ENCODE peak calls at places on chromosomes 5 and 9, in five cellular contexts. L is Caco-2, Q is heart left ventricle, B is NB4, D is right cardiac atrium. E is an unnamed sample.

GRCh38 chr9:127756233-127756632 is 21.1 kb upstream of the TOR2A start:
- DNase-seq in L (no peak), Q (no peak), B (no peak), D (no peak), E (no peak)

GRCh38 chr5:140362875-140363630 is 3.1 kb downstream of the SLC4A9 start:
- DNase-seq in L (peak; percentile 75), Q (peak; percentile 91), B (peak; percentile 78), D (peak; percentile 79), E (peak; percentile 79)

GRCh38 chr9:20447291-20447690 is 175.0 kb downstream of the MLLT3 start:
- DNase-seq in L (no peak), Q (no peak), B (no peak), D (no peak), E (no peak)

GRCh38 chr9:84442712-84443111 is 102.2 kb upstream of the SLC28A3 start:
- DNase-seq in L (no peak), Q (no peak), B (no peak), D (no peak), E (no peak)

GRCh38 chr9:18985464-18985951 is 47.5 kb downstream of the SAXO1 start:
- DNase-seq in L (no peak), Q (no peak), B (no peak), D (no peak), E (no peak)

GRCh38 chr5:120293796-120294195 is 170.3 kb upstream of the PRR16 start:
- DNase-seq in L (no peak), Q (no peak), B (no peak), D (no peak), E (no peak)

GRCh38 chr5:178282391-178282790 is 49.8 kb upstream of the PHYKPL start:
- DNase-seq in L (no peak), Q (no peak), B (peak; percentile 15), D (no peak), E (no peak)

GRCh38 chr5:23507278-23507685 is at the start of gene PRDM9:
- DNase-seq in L (no peak), Q (peak; percentile 79), B (no peak), D (peak; percentile 84), E (peak; percentile 31)

GRCh38 chr5:180632768-180633167 is 16.6 kb downstream of the FLT4 start:
- DNase-seq in L (no peak), Q (peak; percentile 64), B (peak; percentile 84), D (no peak), E (no peak)

GRCh38 chr5:142215915-142216681 is 107.5 kb downstream of the NDFIP1 start:
- DNase-seq in L (peak; percentile 66), Q (peak; percentile 70), B (peak; percentile 12), D (peak; percentile 75), E (peak; percentile 87)

GRCh38 chr9:115213777-115214428 is 95.9 kb upstream of the TNC start:
- DNase-seq in L (peak; percentile 29), Q (no peak), B (no peak), D (no peak), E (peak; percentile 58)

GRCh38 chr5:132500931-132501628 is 10.5 kb upstream of the IRF1 start:
- DNase-seq in L (peak; percentile 70), Q (peak; percentile 77), B (peak; percentile 91), D (peak; percentile 55), E (peak; percentile 75)

GRCh38 chr5:74667396-74667795 is 17.6 kb upstream of the HEXB start:
- DNase-seq in L (no peak), Q (no peak), B (no peak), D (no peak), E (no peak)

GRCh38 chr5:78888580-78889187 is 96.4 kb downstream of the ARSB start:
- DNase-seq in L (no peak), Q (no peak), B (peak; percentile 14), D (peak; percentile 24), E (no peak)

GRCh38 chr5:107894361-107894760 is 223.6 kb upstream of the EFNA5 start:
- DNase-seq in L (no peak), Q (no peak), B (no peak), D (no peak), E (no peak)

GRCh38 chr5:61162832-61163567 is 732 bp upstream of the SMIM15 start:
- DNase-seq in L (peak; percentile 3), Q (no peak), B (no peak), D (peak; percentile 15), E (peak; percentile 43)

GRCh38 chr5:81080809-81081460 is 120.8 kb downstream of the RASGRF2 start:
- DNase-seq in L (no peak), Q (no peak), B (no peak), D (no peak), E (no peak)

GRCh38 chr9:108142504-108143201 is 653.1 kb upstream of the KLF4 start:
- DNase-seq in L (no peak), Q (peak; percentile 80), B (no peak), D (peak; percentile 91), E (no peak)

GRCh38 chr9:99635032-99635431 is 186.7 kb upstream of the NR4A3 start:
- DNase-seq in L (no peak), Q (no peak), B (no peak), D (no peak), E (no peak)

GRCh38 chr5:862367-863243 is 11.8 kb upstream of the ZDHHC11 start:
- DNase-seq in L (no peak), Q (no peak), B (no peak), D (no peak), E (no peak)

DNA sequence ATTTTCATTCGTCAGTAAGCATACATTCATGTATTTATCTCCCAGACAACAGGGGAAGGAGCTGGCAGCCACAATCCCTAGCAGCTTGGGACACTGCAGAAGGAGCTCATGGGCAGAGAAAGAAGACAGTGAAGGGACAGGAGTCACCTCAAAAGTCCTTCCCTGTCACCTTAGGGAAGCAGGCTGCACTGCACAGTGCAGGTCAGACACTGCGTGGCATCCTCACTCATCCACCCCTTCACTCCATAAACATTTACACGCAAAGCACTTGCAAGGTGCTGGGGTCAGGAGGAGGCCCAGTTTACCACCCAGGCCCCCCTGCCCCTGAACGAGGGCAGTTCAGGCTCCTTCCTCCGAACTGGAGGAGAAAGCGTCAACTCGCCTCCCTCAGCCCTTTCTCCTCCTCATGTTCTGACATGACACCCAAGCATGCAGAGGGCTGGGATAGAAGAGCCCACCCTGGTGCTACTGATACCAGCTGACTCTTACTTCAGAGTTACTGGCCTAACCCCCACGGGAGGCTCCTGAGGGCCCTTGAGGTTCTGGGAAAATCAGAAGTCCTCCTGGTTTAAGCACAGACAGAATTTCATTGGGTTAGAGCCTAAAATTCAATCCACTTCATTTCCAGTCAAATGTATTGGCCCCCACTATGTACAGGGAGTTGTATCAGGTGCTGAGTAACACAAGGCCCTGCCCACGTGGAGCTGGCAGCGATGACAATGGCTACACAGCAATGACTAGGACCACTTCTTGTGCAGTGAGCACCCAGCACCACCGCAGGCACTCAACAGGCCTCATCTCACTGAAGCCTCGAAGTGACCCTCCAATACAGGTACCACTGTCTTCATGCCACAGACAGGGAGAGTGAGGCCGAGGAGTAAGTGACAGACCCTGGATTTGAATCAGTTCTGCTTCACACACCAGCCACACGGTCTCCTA is 70.4 kb downstream of the RAPGEF1 start:
- DNase-seq in L (no peak), Q (no peak), B (no peak), D (no peak), E (no peak)
- H3K4me3 ChIP-seq in L (no peak overlapping the region), Q (no peak overlapping the region), B (no peak overlapping the region), D (no peak overlapping the region), E (no peak overlapping the region)

DNA sequence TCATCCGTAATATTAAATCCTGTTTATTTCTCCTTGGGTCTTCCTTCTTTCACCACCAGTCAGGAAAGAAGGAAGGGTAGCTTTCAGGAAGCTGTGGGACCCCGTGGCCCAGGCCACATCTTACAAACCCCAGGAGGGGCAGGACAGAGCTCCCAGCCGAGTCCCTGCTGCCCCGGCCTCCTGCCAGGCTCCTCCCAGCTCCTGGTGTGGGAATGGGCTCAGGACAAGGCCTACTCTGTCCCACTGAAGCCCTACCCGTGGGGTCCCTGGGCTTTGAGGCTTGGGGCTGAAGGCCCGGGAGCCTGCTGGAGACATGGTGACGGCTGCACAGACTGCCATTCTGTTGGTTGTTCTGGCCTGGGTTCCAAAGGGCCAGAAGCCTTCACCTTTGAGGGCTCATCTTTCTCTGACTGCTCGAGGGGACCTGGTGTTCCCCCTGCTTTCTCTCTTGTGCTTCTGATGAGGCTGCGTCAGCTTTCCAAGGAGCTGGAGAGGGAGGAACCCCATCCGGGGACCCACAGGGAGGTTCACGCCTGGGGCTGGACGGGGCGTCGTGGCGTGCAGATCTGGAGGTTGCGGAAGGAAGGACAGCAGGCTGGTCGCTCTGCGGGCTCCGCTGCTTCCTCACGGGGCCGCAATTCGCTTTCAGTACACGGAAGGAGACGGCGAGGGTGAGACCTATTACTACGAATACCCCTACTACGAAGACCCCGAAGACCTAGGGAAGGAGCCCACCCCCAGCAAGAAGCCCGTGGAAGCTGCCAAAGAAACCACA is 86.6 kb downstream of the COL5A1 start:
- DNase-seq in L (no peak), Q (no peak), B (no peak), D (no peak), E (no peak)
- H3K4me3 ChIP-seq in L (no peak overlapping the region), Q (no peak overlapping the region), B (no peak overlapping the region), D (no peak overlapping the region), E (no peak overlapping the region)

DNA sequence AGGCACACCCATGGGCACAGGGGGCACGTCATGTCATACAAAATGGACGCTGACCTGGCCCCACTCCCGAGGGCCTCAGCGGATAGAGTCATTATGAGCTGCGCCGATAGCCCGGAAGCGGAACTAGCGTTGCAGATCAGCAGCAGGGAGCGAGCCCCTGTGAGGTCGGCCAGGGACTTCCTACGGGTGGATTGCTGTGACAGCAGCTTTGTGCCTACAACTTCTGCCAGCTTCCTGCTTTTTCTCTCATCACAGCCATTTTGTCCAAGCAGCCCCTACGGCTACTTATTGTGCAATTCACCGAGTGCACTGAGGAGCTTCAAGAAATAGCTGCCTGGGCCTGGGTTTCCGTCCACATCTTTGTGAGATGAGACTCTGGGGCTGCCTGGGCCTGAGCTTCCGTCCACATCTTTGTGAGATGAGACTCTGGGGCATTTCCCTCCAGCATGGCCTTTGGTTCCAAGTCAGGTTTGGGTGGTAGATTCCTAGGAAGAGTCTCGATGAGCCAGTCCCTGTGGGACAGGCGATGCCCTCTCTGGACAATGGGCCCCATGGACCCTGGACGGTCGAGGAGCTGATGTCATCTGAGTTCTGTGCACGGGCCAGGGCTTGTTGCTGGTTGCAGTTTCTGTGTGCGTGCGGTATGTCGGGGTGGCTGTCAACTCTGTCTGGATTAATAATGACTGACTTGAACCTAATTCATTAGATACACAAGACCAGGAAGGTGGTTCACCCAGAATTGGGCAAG is 67.0 kb upstream of the GNE start:
- DNase-seq in L (no peak), Q (peak; percentile 78), B (peak; percentile 32), D (peak; percentile 52), E (no peak)
- H3K4me3 ChIP-seq in L (no peak overlapping the region), Q (no peak overlapping the region), B (no peak overlapping the region), D (no peak overlapping the region), E (no peak overlapping the region)

GRCh38 chr9:33154368-33154767 is 12.8 kb downstream of the B4GALT1 start:
- DNase-seq in L (no peak), Q (no peak), B (no peak), D (no peak), E (no peak)

GRCh38 chr9:33151601-33152000 is 15.5 kb downstream of the B4GALT1 start:
- DNase-seq in L (no peak), Q (no peak), B (peak; percentile 66), D (no peak), E (peak; percentile 56)

GRCh38 chr9:33153001-33153400 is 14.1 kb downstream of the B4GALT1 start:
- DNase-seq in L (no peak), Q (no peak), B (no peak), D (no peak), E (no peak)

GRCh38 chr9:33155393-33155792 is 11.7 kb downstream of the B4GALT1 start:
- DNase-seq in L (no peak), Q (no peak), B (peak; percentile 59), D (no peak), E (no peak)

DNA sequence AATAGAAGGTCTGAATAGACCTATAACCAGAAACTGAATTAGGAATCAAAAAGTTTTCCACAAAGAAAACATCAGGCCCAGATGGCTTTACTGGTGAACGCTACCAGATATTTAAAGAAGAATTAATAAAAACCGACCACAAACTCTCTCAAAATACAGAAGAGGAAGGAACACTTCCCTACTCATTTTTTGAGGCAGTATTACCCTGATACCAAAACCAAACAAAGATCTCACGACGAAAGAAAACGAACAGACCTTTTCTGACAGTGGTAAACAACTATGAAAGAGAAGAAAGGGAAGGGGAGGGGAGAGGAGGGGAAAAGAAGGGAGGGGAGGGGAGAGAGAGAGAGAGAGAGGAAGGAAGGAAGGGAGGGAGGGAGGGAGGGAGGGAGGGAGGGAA is 13.5 kb downstream of the B4GALT1 start:
- DNase-seq in L (no peak), Q (no peak), B (peak; percentile 70), D (no peak), E (no peak)
- H3K4me3 ChIP-seq in L (no peak overlapping the region), Q (no peak overlapping the region), B (peak overlapping the region; percentile 19), D (no peak overlapping the region), E (no peak overlapping the region)

E was measured in A673.